ENCODE peak calls at places on chromosomes 5 and 9, in four cellular contexts. I, K, C and V are unnamed samples.

GRCh38 chr5:160183075-160183474 is 46.2 kb upstream of the FABP6 start:
- DNase-seq in K (no peak), I (no peak), C (no peak), V (no peak)

GRCh38 chr5:53429706-53430105 is 50.7 kb upstream of the FST start:
- DNase-seq in I (no peak), K (no peak), C (peak), V (no peak)

GRCh38 chr9:89563511-89564256 is 41.1 kb upstream of the GADD45G start:
- DNase-seq in K (no peak), C (no peak), I (no peak), V (no peak)

GRCh38 chr5:147403659-147404640 is 105.9 kb downstream of the DPYSL3 start:
- DNase-seq in K (peak), I (peak), C (peak), V (no peak)

GRCh38 chr5:126464959-126465358 is 41.8 kb downstream of the GRAMD2B start:
- DNase-seq in I (no peak), C (no peak), K (no peak), V (no peak)

GRCh38 chr5:58491216-58491892 is at the start of gene GAPT:
- DNase-seq in K (no peak), C (no peak), I (no peak), V (no peak)

GRCh38 chr9:94212531-94212930 is 46.6 kb upstream of the ZNF169 start:
- DNase-seq in K (no peak), I (no peak), C (no peak), V (no peak)

GRCh38 chr9:94839398-94839797 is 112.9 kb downstream of the AOPEP start:
- DNase-seq in C (no peak), K (no peak), I (no peak), V (no peak)

GRCh38 chr9:36499156-36499886 is 73.4 kb upstream of the MELK start:
- DNase-seq in C (no peak), I (no peak), K (no peak), V (no peak)

GRCh38 chr9:123234853-123235252 is 33.5 kb downstream of the STRBP start:
- DNase-seq in I (no peak), C (no peak), K (no peak), V (no peak)

GRCh38 chr5:122896598-122897282 is 51.3 kb downstream of the SNX24 start:
- DNase-seq in K (no peak), I (peak), C (peak), V (no peak)

GRCh38 chr9:109010676-109011655 is 2.3 kb downstream of the CTNNAL1 start:
- DNase-seq in C (peak), I (peak), K (no peak), V (no peak)

GRCh38 chr5:43702815-43703214 is 99.8 kb downstream of the NNT start:
- DNase-seq in K (no peak), C (peak), I (peak), V (no peak)

GRCh38 chr5:39114155-39114554 is 40.0 kb upstream of the RICTOR start:
- DNase-seq in I (no peak), C (no peak), K (no peak), V (no peak)

GRCh38 chr9:35882996-35883395 is 12.8 kb upstream of the OR13J1 start:
- DNase-seq in C (peak), K (no peak), I (no peak), V (no peak)

GRCh38 chr9:37339945-37340344 is 82.6 kb upstream of the GRHPR start:
- DNase-seq in C (no peak), I (no peak), K (no peak), V (no peak)

GRCh38 chr9:92066131-92066530 is 49.1 kb downstream of the SPTLC1 start:
- DNase-seq in K (no peak), I (no peak), C (no peak), V (no peak)

GRCh38 chr9:89536145-89536574 is 38.2 kb upstream of the SEMA4D start:
- DNase-seq in K (no peak), C (no peak), I (no peak), V (no peak)

GRCh38 chr5:133582971-133583370 is 29.4 kb downstream of the FSTL4 start:
- DNase-seq in K (no peak), C (no peak), I (no peak), V (no peak)

GRCh38 chr5:143923634-143924265 is 111.8 kb downstream of the HMHB1 start:
- DNase-seq in K (no peak), I (no peak), C (peak), V (no peak)

GRCh38 chr9:134165357-134166315 is 1.3 kb upstream of the RNU6ATAC start:
- DNase-seq in K (peak), C (peak), I (peak), V (peak)

GRCh38 chr9:94014845-94015244 is 59.7 kb upstream of the BARX1 start:
- DNase-seq in K (no peak), I (no peak), C (no peak), V (no peak)

GRCh38 chr9:121075251-121076036 is 689 bp downstream of the CNTRL start:
- DNase-seq in K (no peak), I (no peak), C (peak), V (peak)

GRCh38 chr5:135825373-135826220 is 8.9 kb upstream of the SLC25A48 start:
- DNase-seq in I (no peak), C (no peak), K (no peak), V (no peak)

GRCh38 chr5:2761921-2762488 is 10.5 kb upstream of the IRX2 start:
- DNase-seq in I (no peak), C (no peak), K (no peak), V (no peak)

GRCh38 chr9:94139672-94140417 is 55.6 kb downstream of the PTPDC1 start:
- DNase-seq in K (peak), C (peak), I (peak), V (no peak)

GRCh38 chr5:147780924-147781530 is 1.5 kb downstream of the JAKMIP2 start:
- DNase-seq in K (no peak), I (no peak), C (no peak), V (no peak)

GRCh38 chr5:65126192-65126591 is 355.5 kb downstream of the ADAMTS6 start:
- DNase-seq in C (peak), K (no peak), I (peak), V (no peak)

GRCh38 chr9:127667127-127667844 is 39.5 kb upstream of the CFAP157 start:
- DNase-seq in I (no peak), K (no peak), C (no peak), V (no peak)

GRCh38 chr5:126182901-126183695 is 240.1 kb upstream of the GRAMD2B start:
- DNase-seq in K (no peak), I (peak), C (no peak), V (no peak)